ENCODE peak calls at places on chromosomes 13 and 19, in seven cellular contexts. P is CD4-positive, alpha-beta memory T cell; R is cardiac muscle cell; G is CD8-positive, alpha-beta memory T cell; H is IMR-90; A is tibial nerve; N is Panc1. U is an unnamed sample. For H3K36me3, the result is how much of the 10 kb centered on the place peaks cover.

GRCh38 chr13:104034891-104035290 is 968.7 kb upstream of the SLC10A2 start:
- DNase-seq in P (no peak), R (no peak), G (no peak), H (no peak), A (no peak), N (no peak), U (no peak)

GRCh38 chr13:68748038-68748437 is 1359.6 kb upstream of the ATXN8OS start:
- DNase-seq in P (no peak), R (no peak), G (no peak), H (no peak), A (no peak), N (no peak), U (no peak)

GRCh38 chr19:790971-791604 is 6.2 kb upstream of the PTBP1 start:
- DNase-seq in P (no peak), R (no peak), G (no peak), H (no peak), A (no peak), N (no peak), U (no peak)

GRCh38 chr13:62512194-62513141 is 1096.8 kb upstream of the PCDH20 start:
- DNase-seq in P (no peak), R (peak), G (no peak), H (peak), A (no peak), N (peak), U (no peak)

GRCh38 chr13:96781141-96781540 is 213.1 kb downstream of the OXGR1 start:
- DNase-seq in P (no peak), R (no peak), G (no peak), H (no peak), A (peak), N (no peak), U (no peak)

GRCh38 chr13:28558126-28558525 is 63.2 kb upstream of the FLT1 start:
- DNase-seq in P (no peak), R (no peak), G (no peak), H (peak), A (no peak), N (no peak), U (no peak)

GRCh38 chr19:24054044-24054935 is 32.7 kb upstream of the ZNF254 start:
- DNase-seq in P (no peak), R (no peak), G (no peak), H (peak), A (no peak), N (peak), U (no peak)

GRCh38 chr13:46908511-46908910 is 11.7 kb upstream of the HTR2A start:
- DNase-seq in P (no peak), R (no peak), G (no peak), H (peak), A (no peak), N (no peak), U (no peak)

GRCh38 chr19:34260771-34261173 is 6.4 kb downstream of the GARRE1 start:
- DNase-seq in P (no peak), R (peak), G (no peak), H (peak), A (no peak), N (no peak), U (no peak)

GRCh38 chr13:36297600-36298338 is at the start of gene CCDC169:
- DNase-seq in P (peak), R (peak), G (peak), H (peak), A (peak), N (no peak), U (peak)

GRCh38 chr19:13983213-13983889 is 22.8 kb downstream of the RFX1 start:
- DNase-seq in P (peak), R (no peak), G (no peak), H (no peak), A (no peak), N (no peak), U (peak)

GRCh38 chr13:98390086-98390697 is 186.7 kb downstream of the STK24 start:
- DNase-seq in P (no peak), R (no peak), G (no peak), H (peak), A (no peak), N (no peak), U (no peak)

GRCh38 chr13:88074794-88075509 is 403.8 kb downstream of the SLITRK5 start:
- DNase-seq in P (no peak), R (no peak), G (no peak), H (no peak), A (no peak), N (no peak), U (no peak)

GRCh38 chr19:42140125-42140754 is 8.0 kb upstream of the POU2F2 start:
- DNase-seq in P (no peak), R (peak), G (no peak), H (peak), A (peak), N (no peak), U (no peak)

GRCh38 chr19:4536798-4537197 is 1.8 kb upstream of the PLIN5 start:
- DNase-seq in P (no peak), R (no peak), G (no peak), H (no peak), A (no peak), N (no peak), U (no peak)

GRCh38 chr13:33634526-33635111 is 183.3 kb upstream of the RFC3 start:
- DNase-seq in P (no peak), R (no peak), G (no peak), H (no peak), A (no peak), N (no peak), U (no peak)

GRCh38 chr19:1648156-1648925 is 4.1 kb downstream of the TCF3 start:
- DNase-seq in P (no peak), R (no peak), G (no peak), H (no peak), A (no peak), N (no peak), U (no peak)

GRCh38 chr13:28744091-28744536 is 25.3 kb upstream of the SLC46A3 start:
- DNase-seq in P (no peak), R (no peak), G (no peak), H (peak), A (peak), N (no peak), U (no peak)

GRCh38 chr19:34120846-34121639 is 51.3 kb upstream of the LSM14A start:
- DNase-seq in P (peak), R (peak), G (peak), H (peak), A (peak), N (no peak), U (peak)

GRCh38 chr13:37621811-37622361 is 23.3 kb upstream of the POSTN start:
- DNase-seq in P (no peak), R (no peak), G (no peak), H (peak), A (no peak), N (no peak), U (no peak)

GRCh38 chr19:18893573-18894253 is 2.2 kb downstream of the CERS1 start:
- DNase-seq in P (no peak), R (no peak), G (no peak), H (no peak), A (no peak), N (no peak), U (no peak)

GRCh38 chr13:80083097-80083429 is 257.9 kb downstream of the SPRY2 start:
- DNase-seq in P (no peak), R (no peak), G (no peak), H (no peak), A (no peak), N (no peak), U (no peak)

GRCh38 chr13:22961835-22962537 is 218.8 kb upstream of the SGCG start:
- DNase-seq in P (no peak), R (no peak), G (no peak), H (no peak), A (no peak), N (no peak), U (no peak)

DNA sequence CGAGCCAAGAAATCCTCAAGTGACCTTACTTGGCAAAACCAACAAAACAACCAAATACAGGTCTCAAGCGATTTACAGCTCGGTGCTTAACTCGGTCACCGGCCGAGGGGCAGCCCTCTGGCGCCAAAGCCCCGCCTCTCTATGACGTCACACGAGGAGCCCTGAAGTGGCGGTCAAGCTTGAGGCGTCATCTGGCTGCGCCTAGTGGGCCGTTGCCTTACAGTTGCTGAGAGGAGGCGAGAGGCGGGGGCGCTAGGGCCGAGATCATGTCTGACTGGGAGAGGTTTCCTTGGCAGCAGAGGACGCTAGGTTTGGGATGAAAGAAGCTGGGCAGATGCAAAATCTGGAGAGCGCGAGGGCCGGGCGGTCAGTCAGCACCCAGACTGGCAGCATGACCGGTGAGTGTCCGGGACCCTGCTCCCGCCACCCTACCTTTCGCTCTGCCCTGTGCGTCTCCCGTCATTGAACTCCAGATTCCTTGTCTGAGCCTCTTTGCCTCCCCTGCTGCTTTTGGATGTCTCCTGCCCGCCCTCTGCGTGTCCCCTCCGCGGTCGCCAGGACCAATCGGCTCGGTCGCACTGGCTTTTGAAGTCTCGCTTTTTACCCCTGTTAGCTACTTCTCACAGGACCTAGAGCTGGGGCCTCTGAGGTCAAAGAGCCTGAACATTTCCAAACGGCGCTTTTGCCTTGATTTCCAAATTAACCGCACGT is at the start of gene CDADC1:
- DNase-seq in P (peak), R (peak), G (peak), H (peak), A (peak), N (peak), U (peak)
- H3K27ac ChIP-seq in P (peak), R (peak), G (peak), H (peak), A (peak), N (peak), U (peak)

GRCh38 chr19:49010453-49010852 is 6.4 kb downstream of the LHB start:
- DNase-seq in P (no peak), R (no peak), G (no peak), H (no peak), A (no peak), N (no peak), U (no peak)
- H3K36me3 ChIP-seq in P (under half), R (under half), G (under half), H (half or more), A (half or more), N (under half), U (under half)

GRCh38 chr13:48728876-48729275 is 75.1 kb downstream of the CYSLTR2 start:
- DNase-seq in P (no peak), R (no peak), G (no peak), H (no peak), A (no peak), N (no peak), U (no peak)
- H3K27ac ChIP-seq in P (no peak), R (no peak), G (no peak), H (no peak), A (no peak), N (no peak), U (no peak)

GRCh38 chr19:7468840-7469239 is 20.0 kb downstream of the PEX11G start:
- DNase-seq in P (no peak), R (no peak), G (no peak), H (no peak), A (no peak), N (no peak), U (no peak)

GRCh38 chr19:7471696-7472620 is 16.9 kb downstream of the PEX11G start:
- DNase-seq in P (no peak), R (no peak), G (no peak), H (no peak), A (no peak), N (no peak), U (no peak)

GRCh38 chr19:7469654-7470285 is 19.1 kb downstream of the PEX11G start:
- DNase-seq in P (no peak), R (no peak), G (no peak), H (no peak), A (no peak), N (no peak), U (no peak)

GRCh38 chr19:7467009-7467989 is 21.5 kb downstream of the PEX11G start:
- DNase-seq in P (no peak), R (no peak), G (no peak), H (no peak), A (no peak), N (no peak), U (no peak)

GRCh38 chr19:7470540-7471305 is 18.1 kb downstream of the PEX11G start:
- DNase-seq in P (no peak), R (no peak), G (no peak), H (no peak), A (no peak), N (no peak), U (no peak)
- H3K36me3 ChIP-seq in P (half or more), R (under half), G (under half), H (under half), A (half or more), N (under half), U (half or more)

GRCh38 chr13:53174550-53174949 is 145.9 kb downstream of the OLFM4 start:
- DNase-seq in P (no peak), R (no peak), G (no peak), H (no peak), A (peak), N (no peak), U (no peak)
- H3K27ac ChIP-seq in P (no peak), R (no peak), G (no peak), H (no peak), A (no peak), N (no peak), U (no peak)

DNA sequence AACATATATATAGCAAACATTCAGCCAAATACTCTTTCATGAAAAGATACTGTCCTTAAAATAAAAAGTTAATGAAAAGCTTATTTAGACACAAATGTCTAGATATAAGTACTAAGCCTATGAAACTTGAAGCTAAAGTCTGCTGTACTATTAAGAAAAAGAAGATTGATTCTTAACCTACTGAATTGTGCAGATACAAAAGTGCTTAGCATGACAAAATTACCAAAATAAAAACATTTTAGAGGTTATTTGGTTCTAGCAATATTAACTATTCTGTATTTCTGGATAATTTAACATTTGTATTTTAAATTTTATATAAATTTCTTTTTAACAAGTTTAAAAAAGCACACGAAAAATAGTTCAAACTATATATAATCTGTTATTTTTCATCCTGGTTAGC is 8.8 kb downstream of the RNF6 start:
- DNase-seq in P (no peak), R (no peak), G (no peak), H (no peak), A (no peak), N (no peak), U (no peak)
- H3K36me3 ChIP-seq in P (under half), R (half or more), G (under half), H (under half), A (half or more), N (under half), U (half or more)

DNA sequence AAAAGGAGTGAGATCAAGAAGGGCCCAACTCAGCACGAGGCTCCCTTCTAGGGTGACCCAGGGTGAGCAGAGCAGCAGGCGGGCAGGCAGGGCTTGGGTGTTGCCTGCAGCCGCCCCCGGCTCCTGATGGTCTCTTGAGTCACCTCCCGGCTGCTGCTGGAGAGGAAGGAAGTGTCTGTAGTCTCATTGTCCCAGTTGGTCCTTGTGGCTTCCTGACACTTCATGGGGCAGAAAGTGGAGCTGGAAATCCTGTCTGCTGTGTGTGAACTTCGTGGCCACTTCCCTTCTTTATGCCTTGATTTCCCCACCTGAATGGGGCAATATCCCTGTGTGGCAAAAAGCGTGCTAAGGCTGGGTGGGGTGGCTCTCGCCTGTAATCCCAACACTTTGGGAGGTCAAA is 2.5 kb downstream of the MAP1S start:
- DNase-seq in P (no peak), R (no peak), G (no peak), H (peak), A (no peak), N (no peak), U (no peak)
- H3K27ac ChIP-seq in P (no peak), R (no peak), G (no peak), H (no peak), A (peak), N (no peak), U (no peak)

DNA sequence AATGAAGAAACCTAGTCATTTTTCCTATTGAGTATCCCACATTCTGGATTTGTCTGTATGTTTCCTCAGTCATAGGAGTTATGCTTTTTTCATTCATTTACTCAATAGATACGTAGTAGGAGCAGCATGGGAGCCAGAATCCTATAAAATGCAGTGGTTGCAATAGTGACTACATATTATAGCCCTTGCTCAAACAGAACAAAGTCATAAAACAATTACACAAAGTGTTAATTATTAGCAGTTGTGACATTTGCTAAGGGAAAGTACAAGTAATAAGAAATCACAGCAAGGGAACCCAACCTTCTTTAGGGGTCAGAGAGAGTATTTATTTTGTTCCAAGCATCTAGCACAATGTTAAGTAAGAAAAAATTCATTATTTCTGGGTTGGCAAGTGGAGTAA is 27.7 kb upstream of the POU4F1 start:
- DNase-seq in P (no peak), R (no peak), G (no peak), H (no peak), A (no peak), N (no peak), U (no peak)
- H3K36me3 ChIP-seq in P (under half), R (under half), G (under half), H (under half), A (half or more), N (under half), U (under half)

DNA sequence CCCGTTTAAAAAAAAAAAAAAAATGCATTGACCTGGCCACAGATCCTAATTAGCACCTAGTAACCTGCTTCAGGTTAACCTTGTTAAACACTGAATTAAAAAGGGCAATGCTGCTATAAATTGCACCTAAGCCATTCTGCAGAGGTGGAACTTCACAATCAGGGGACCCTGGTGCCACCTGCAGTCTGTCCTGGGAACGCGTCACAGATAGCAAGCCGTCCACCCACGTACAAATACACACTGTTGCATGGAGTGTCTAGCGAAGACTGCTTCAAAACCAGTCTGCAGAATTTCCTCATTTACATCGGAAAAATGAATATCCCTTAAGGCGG is 169.3 kb downstream of the COL4A1 start:
- DNase-seq in P (no peak), R (peak), G (no peak), H (no peak), A (peak), N (no peak), U (no peak)
- H3K27ac ChIP-seq in P (no peak), R (no peak), G (no peak), H (no peak), A (peak), N (no peak), U (no peak)

U was measured in effector memory CD4-positive, alpha-beta T cell.